ENCODE peak calls at places on chromosome 5, in four cellular contexts. E is Peyer's patch; U is CD8-positive, alpha-beta memory T cell; R is OCI-LY7. O is an unnamed sample.

GRCh38 chr5:72244862-72245371 is 75.1 kb downstream of the MRPS27 start:
- DNase-seq in E (no peak), U (no peak), R (peak), O (no peak)

GRCh38 chr5:94901071-94901979 is 282.9 kb downstream of the SLF1 start:
- DNase-seq in E (no peak), U (no peak), R (no peak), O (no peak)

GRCh38 chr5:156393980-156394379 is 67.0 kb downstream of the SGCD start:
- DNase-seq in E (no peak), U (no peak), R (no peak), O (no peak)

GRCh38 chr5:127008300-127008975 is 21.9 kb downstream of the MARCHF3 start:
- DNase-seq in E (no peak), U (no peak), R (no peak), O (no peak)

GRCh38 chr5:42665857-42666256 is 90.8 kb upstream of the CCDC152 start:
- DNase-seq in E (no peak), U (no peak), R (no peak), O (no peak)

GRCh38 chr5:86977185-86977584 is 290.5 kb upstream of the RASA1 start:
- DNase-seq in E (no peak), U (no peak), R (no peak), O (no peak)

GRCh38 chr5:998276-998974 is 10.2 kb upstream of the NKD2 start:
- DNase-seq in E (peak), U (no peak), R (no peak), O (no peak)

GRCh38 chr5:147439253-147439652 is 70.6 kb downstream of the DPYSL3 start:
- DNase-seq in E (no peak), U (no peak), R (no peak), O (no peak)

GRCh38 chr5:113487411-113487778 is 858 bp downstream of the MCC start:
- DNase-seq in E (no peak), U (no peak), R (no peak), O (no peak)

GRCh38 chr5:132387649-132388117 is 18.2 kb downstream of the SLC22A5 start:
- DNase-seq in E (peak), U (no peak), R (no peak), O (no peak)
- H3K27ac ChIP-seq in E (peak), U (no peak), R (no peak), O (peak)

GRCh38 chr5:158741296-158741695 is 358.4 kb downstream of the EBF1 start:
- DNase-seq in E (no peak), U (no peak), R (no peak), O (no peak)

GRCh38 chr5:158746979-158747378 is 352.7 kb downstream of the EBF1 start:
- DNase-seq in E (no peak), U (no peak), R (no peak), O (no peak)

GRCh38 chr5:158740358-158740757 is 359.4 kb downstream of the EBF1 start:
- DNase-seq in E (no peak), U (no peak), R (no peak), O (no peak)

GRCh38 chr5:158744680-158745079 is 355.0 kb downstream of the EBF1 start:
- DNase-seq in E (no peak), U (no peak), R (no peak), O (no peak)

GRCh38 chr5:158744226-158744625 is 355.5 kb downstream of the EBF1 start:
- DNase-seq in E (no peak), U (no peak), R (no peak), O (no peak)
- H3K27ac ChIP-seq in E (no peak), U (no peak), R (no peak), O (no peak)

DNA sequence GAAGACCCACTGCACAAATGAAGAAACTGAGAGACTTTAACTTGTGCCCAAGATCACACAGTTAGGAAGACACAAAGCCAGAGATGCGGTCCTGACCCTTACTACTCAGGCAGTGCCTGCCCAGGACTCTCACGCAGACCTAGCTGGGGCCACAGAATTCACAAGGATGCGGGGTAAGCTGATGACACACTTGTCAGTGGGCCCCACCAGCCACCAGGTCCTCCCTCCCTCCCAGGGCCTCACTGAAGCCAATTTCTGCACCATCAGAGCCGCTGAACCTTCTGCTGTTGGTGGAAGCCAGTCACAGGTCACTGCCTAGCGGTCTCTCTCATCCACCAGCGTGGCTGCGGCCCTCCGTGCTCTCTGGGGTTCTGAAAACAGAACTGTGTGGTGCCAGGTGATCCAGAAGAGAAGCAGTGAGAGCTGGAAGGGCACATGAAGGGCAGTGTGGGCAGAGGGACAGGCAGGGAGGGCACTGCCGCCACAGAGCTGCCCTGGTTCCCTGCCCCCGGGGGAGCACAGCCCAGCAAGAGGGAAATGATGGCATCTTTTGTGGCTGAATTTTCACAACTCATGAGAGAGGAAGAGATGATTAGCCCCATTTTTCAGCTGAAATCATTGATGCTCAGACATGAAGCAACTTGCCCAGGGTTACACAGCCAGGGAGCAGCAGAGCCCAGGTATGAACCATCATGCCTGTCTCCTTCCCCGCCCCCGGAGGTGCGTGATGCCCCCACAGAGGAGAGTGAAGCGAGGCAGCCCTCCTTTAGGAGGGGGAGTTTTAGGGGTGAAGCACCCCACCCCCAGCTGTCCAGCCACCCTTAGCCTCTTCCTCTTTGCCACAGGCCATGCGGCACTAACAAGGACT is 41.4 kb upstream of the CPLX2 start:
- DNase-seq in E (no peak), U (no peak), R (no peak), O (no peak)
- H3K27ac ChIP-seq in E (no peak), U (no peak), R (no peak), O (peak)

GRCh38 chr5:16754621-16755020 is 137.8 kb upstream of the RETREG1 start:
- DNase-seq in E (no peak), U (no peak), R (no peak), O (no peak)
- H3K27ac ChIP-seq in E (no peak), U (no peak), R (no peak), O (no peak)

GRCh38 chr5:124056326-124057160 is 544.6 kb downstream of the CSNK1G3 start:
- DNase-seq in E (no peak), U (no peak), R (peak), O (no peak)
- H3K27ac ChIP-seq in E (peak), U (no peak), R (peak), O (no peak)

GRCh38 chr5:39420482-39421145 is 4.2 kb downstream of the DAB2 start:
- DNase-seq in E (no peak), U (no peak), R (no peak), O (peak)
- H3K27ac ChIP-seq in E (no peak), U (no peak), R (no peak), O (no peak)

DNA sequence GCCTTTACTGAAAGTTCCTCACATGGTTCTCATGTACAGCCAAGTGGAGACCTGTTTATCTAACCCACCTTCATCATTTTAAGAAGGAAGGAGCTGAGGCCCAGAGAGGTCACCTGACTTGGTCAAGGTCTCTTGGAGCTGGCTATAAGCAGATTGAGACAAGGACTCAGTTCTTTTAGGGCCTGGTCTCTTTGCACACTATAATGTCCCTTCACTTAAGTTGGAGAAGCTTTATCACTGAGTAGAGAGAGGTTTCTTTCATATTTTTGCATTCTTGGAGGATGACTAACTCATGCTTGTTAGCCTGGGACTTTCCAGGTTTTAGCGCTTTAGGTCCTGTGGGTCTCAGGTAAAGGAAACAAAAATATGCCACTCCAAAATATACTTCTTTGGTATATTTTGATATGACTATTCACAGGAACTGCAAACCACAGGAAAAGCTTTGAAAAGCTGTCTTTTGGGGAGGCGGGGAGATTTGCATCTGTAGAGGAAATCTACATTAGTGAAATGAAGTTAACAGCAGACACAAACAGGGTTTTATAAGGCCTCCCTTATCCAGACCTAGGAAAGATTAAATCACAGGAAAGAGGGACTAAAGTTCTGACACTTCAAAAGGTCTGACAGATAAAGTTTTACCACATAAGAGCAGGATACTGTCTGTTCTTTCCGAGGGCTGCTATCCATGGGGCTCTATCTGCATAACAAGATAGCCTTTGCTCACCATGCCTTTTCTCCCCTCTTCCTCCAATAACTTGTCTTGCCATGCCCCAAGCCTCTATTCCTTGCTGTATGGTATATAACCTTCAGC is 95.8 kb upstream of the ANKRD55 start:
- DNase-seq in E (no peak), U (no peak), R (no peak), O (no peak)
- H3K27ac ChIP-seq in E (peak), U (no peak), R (no peak), O (no peak)

DNA sequence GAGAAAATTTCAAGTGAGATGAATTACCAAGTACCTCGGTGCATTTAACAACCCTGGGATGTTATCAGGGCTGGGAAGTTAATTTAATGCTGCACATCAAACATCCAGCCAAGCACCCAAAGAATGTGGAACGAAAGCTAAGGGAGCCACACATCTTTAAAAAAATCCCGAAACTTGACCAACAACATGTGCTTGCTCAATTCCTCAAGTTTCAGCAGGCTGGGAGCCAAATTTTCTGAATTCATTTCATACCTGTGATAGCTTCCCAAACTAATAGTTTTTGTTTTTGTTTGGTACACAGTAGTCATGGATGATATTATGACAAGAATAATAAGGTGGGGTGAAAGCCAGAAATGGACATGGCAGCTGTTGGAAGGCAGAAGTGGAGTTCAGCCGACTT is 337.0 kb downstream of the ARHGEF28 start:
- DNase-seq in E (no peak), U (no peak), R (no peak), O (no peak)
- H3K27ac ChIP-seq in E (no peak), U (no peak), R (no peak), O (no peak)

DNA sequence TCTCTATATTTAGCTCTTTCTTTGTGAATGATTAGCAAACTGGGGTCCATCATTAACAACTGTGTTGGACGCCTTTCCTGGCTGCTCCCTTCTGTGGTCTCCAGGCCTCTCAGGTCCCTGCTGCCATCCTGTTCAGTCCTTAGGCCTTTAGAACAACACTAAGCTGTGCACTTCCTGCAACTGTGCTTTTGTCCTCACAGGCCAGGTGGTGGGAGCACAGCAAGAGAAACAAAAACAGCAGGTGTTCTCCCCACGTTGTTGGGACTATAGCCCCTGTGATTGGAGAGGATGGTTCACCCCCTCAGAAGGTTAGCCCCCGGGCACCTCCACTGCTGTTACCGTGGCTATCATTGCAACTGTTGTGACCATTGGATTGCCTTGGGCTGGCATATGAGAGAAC is 41.7 kb upstream of the CLINT1 start:
- DNase-seq in E (no peak), U (no peak), R (peak), O (no peak)
- H3K27ac ChIP-seq in E (no peak), U (no peak), R (peak), O (no peak)

GRCh38 chr5:69049796-69050195 is 44.0 kb upstream of the SLC30A5 start:
- DNase-seq in E (no peak), U (no peak), R (no peak), O (no peak)
- H3K27ac ChIP-seq in E (no peak), U (no peak), R (no peak), O (no peak)